ENCODE peak calls at places on chromosome 21, in seven cellular contexts. Z is mucosa of descending colon, D is DMS79, S is putamen, N is EH, J is GM19239, U is kidney tubule cell. F is an unnamed sample.

GRCh38 chr21:41892726-41893125 is 13.6 kb upstream of the PRDM15 start:
- DNase-seq in J (no peak), N (no peak), S (no peak), Z (no peak), D (no peak), U (no peak), F (no peak)

GRCh38 chr21:15706686-15707085 is 23.1 kb upstream of the USP25 start:
- DNase-seq in Z (no peak), N (peak), D (no peak), J (no peak), U (peak), S (no peak), F (no peak)

GRCh38 chr21:38988211-38989096 is 182.7 kb downstream of the ETS2 start:
- DNase-seq in S (no peak), Z (no peak), N (no peak), U (no peak), D (no peak), J (no peak), F (no peak)

GRCh38 chr21:45991606-45992301 is 10.2 kb downstream of the COL6A1 start:
- DNase-seq in U (no peak), Z (peak), S (no peak), N (no peak), J (no peak), D (no peak), F (no peak)

GRCh38 chr21:44686843-44687561 is 5.0 kb upstream of the KRTAP12-1 start:
- DNase-seq in J (no peak), U (no peak), N (no peak), Z (no peak), D (no peak), S (no peak), F (no peak)

GRCh38 chr21:33053986-33054385 is 16.0 kb upstream of the OLIG1 start:
- DNase-seq in D (no peak), N (no peak), S (no peak), J (no peak), Z (no peak), U (no peak), F (no peak)

GRCh38 chr21:27129215-27129614 is 162.3 kb upstream of the ADAMTS5 start:
- DNase-seq in J (no peak), Z (no peak), S (no peak), U (peak), D (no peak), N (peak), F (no peak)

GRCh38 chr21:45093064-45093532 is 18.7 kb downstream of the ADARB1 start:
- DNase-seq in U (no peak), J (no peak), S (no peak), D (no peak), N (no peak), Z (no peak), F (no peak)

GRCh38 chr21:45164124-45164511 is 89.7 kb downstream of the ADARB1 start:
- DNase-seq in U (no peak), Z (no peak), N (no peak), D (no peak), S (no peak), J (no peak), F (no peak)

GRCh38 chr21:32525282-32525681 is 60.0 kb downstream of the TCP10L start:
- DNase-seq in D (no peak), N (no peak), U (no peak), Z (no peak), S (no peak), J (no peak), F (no peak)

GRCh38 chr21:41651830-41652229 is 115.0 kb downstream of the RIPK4 start:
- DNase-seq in N (peak), S (no peak), U (peak), J (no peak), D (no peak), Z (no peak), F (no peak)

GRCh38 chr21:16571594-16571993 is 841.8 kb downstream of the USP25 start:
- DNase-seq in U (no peak), D (no peak), Z (no peak), N (peak), J (no peak), S (no peak), F (no peak)

GRCh38 chr21:31335957-31336738 is 7.9 kb downstream of the TIAM1 start:
- DNase-seq in S (peak), Z (no peak), N (peak), D (no peak), J (no peak), U (peak), F (no peak)

GRCh38 chr21:31735518-31735992 is 3.6 kb upstream of the SCAF4 start:
- DNase-seq in S (no peak), J (no peak), U (no peak), Z (no peak), N (no peak), D (no peak), F (no peak)

GRCh38 chr21:31552826-31553225 is 106.7 kb upstream of the SOD1 start:
- DNase-seq in D (no peak), U (no peak), J (no peak), S (no peak), Z (no peak), N (no peak), F (no peak)

GRCh38 chr21:38140192-38140905 is 116.4 kb upstream of the KCNJ15 start:
- DNase-seq in D (no peak), U (peak), Z (no peak), S (peak), N (peak), J (no peak), F (peak)

GRCh38 chr21:46154955-46155513 is 345 bp downstream of the FTCD start:
- DNase-seq in Z (no peak), S (no peak), J (no peak), N (no peak), U (no peak), D (no peak), F (no peak)

F was measured in SK-N-DZ.